ENCODE peak calls at places on chromosome 1, in nine cellular contexts. T is colonic mucosa, O is fibroblast of lung, L is non-pigmented ciliary epithelial cell, E is NCI-H345, S is mucosa of gallbladder, Y is NCI-H748 treated with DMSO at 0.1 percent for 48 hours, Z is pancreas, D is HCT116. P is an unnamed sample.

GRCh38 chr1:108117908-108118902 is 81.9 kb downstream of the SLC25A24 start:
- DNase-seq in T (no peak), S (no peak), E (no peak), Z (no peak), Y (no peak), L (no peak), D (no peak), O (peak), P (no peak)

GRCh38 chr1:207711285-207711684 is 40.6 kb upstream of the CD46 start:
- DNase-seq in Y (no peak), O (no peak), L (no peak), E (no peak), T (no peak), Z (peak), D (peak), S (no peak), P (peak)

GRCh38 chr1:66445492-66446181 is 88.3 kb upstream of the SGIP1 start:
- DNase-seq in D (no peak), E (no peak), Y (no peak), S (peak), T (no peak), L (no peak), O (no peak), Z (no peak), P (no peak)

GRCh38 chr1:75502776-75503175 is 108.1 kb downstream of the SLC44A5 start:
- DNase-seq in D (no peak), S (no peak), T (no peak), E (no peak), O (peak), Z (no peak), Y (no peak), L (peak), P (no peak)

GRCh38 chr1:5644281-5645134 is 347.7 kb downstream of the NPHP4 start:
- DNase-seq in Y (no peak), T (no peak), S (no peak), O (no peak), E (no peak), Z (no peak), L (no peak), D (no peak), P (no peak)

GRCh38 chr1:218755128-218755527 is 410.0 kb downstream of the TGFB2 start:
- DNase-seq in L (no peak), Y (no peak), D (no peak), Z (no peak), E (no peak), S (no peak), T (no peak), O (no peak), P (no peak)

GRCh38 chr1:89790592-89790991 is 30.2 kb upstream of the LRRC8D start:
- DNase-seq in D (no peak), Y (no peak), T (no peak), Z (no peak), E (no peak), S (no peak), O (no peak), L (no peak), P (no peak)

GRCh38 chr1:184395370-184395769 is 8.5 kb downstream of the C1orf21 start:
- DNase-seq in Z (no peak), L (no peak), T (no peak), E (no peak), Y (no peak), O (no peak), D (no peak), S (no peak), P (no peak)

GRCh38 chr1:175539986-175540385 is 203.4 kb downstream of the TNR start:
- DNase-seq in D (no peak), L (no peak), S (no peak), O (no peak), E (no peak), T (no peak), Z (no peak), Y (no peak), P (no peak)

GRCh38 chr1:8015036-8015808 is 10.9 kb downstream of the ERRFI1 start:
- DNase-seq in D (no peak), E (peak), S (peak), Z (no peak), L (peak), T (peak), Y (peak), O (peak), P (peak)

GRCh38 chr1:150537732-150538684 is 11.2 kb upstream of the ADAMTSL4 start:
- DNase-seq in T (no peak), E (no peak), Y (no peak), S (no peak), O (peak), L (peak), D (no peak), Z (no peak), P (peak)

GRCh38 chr1:55848906-55849305 is 633.7 kb upstream of the USP24 start:
- DNase-seq in O (peak), Y (no peak), Z (no peak), T (no peak), S (no peak), E (no peak), L (no peak), D (no peak), P (peak)

GRCh38 chr1:157966034-157966671 is 27.3 kb upstream of the KIRREL1 start:
- DNase-seq in T (peak), E (no peak), Z (peak), L (peak), O (peak), D (no peak), S (peak), Y (no peak), P (no peak)

GRCh38 chr1:98316286-98316685 is 345.2 kb upstream of the SNX7 start:
- DNase-seq in Z (no peak), O (peak), L (no peak), D (no peak), E (no peak), Y (no peak), T (no peak), S (no peak), P (no peak)

GRCh38 chr1:67741121-67741520 is 56.1 kb downstream of the GADD45A start:
- DNase-seq in D (no peak), S (no peak), E (no peak), O (no peak), L (no peak), Y (no peak), Z (peak), T (peak), P (no peak)

GRCh38 chr1:17976843-17977242 is 130.8 kb upstream of the IGSF21 start:
- DNase-seq in L (no peak), T (no peak), E (no peak), Y (no peak), S (no peak), O (no peak), Z (no peak), D (no peak), P (peak)

GRCh38 chr1:93607814-93608187 is 73.8 kb downstream of the BCAR3 start:
- DNase-seq in E (no peak), L (no peak), O (peak), T (no peak), D (no peak), S (no peak), Z (no peak), Y (no peak), P (no peak)

GRCh38 chr1:198121058-198121829 is 35.6 kb upstream of the NEK7 start:
- DNase-seq in O (peak), S (no peak), Y (no peak), T (no peak), L (peak), E (no peak), D (peak), Z (no peak), P (no peak)

GRCh38 chr1:91018006-91018405 is 3.8 kb downstream of the ZNF644 start:
- DNase-seq in Z (no peak), T (no peak), L (no peak), D (no peak), S (no peak), Y (no peak), O (no peak), E (no peak), P (no peak)

GRCh38 chr1:197774691-197775281 is 494 bp downstream of the DENND1B start:
- DNase-seq in S (peak), T (peak), L (no peak), D (no peak), E (peak), Y (no peak), Z (peak), O (peak), P (peak)

GRCh38 chr1:167057297-167057688 is 32.9 kb downstream of the GPA33 start:
- DNase-seq in O (peak), L (no peak), D (peak), Z (peak), T (no peak), E (peak), S (no peak), Y (peak), P (peak)

GRCh38 chr1:210259496-210259895 is 26.9 kb downstream of the SERTAD4 start:
- DNase-seq in O (peak), S (no peak), L (no peak), T (no peak), Z (no peak), Y (no peak), D (no peak), E (no peak), P (no peak)

GRCh38 chr1:181318858-181319235 is 164.5 kb upstream of the CACNA1E start:
- DNase-seq in T (no peak), E (no peak), D (no peak), S (no peak), L (no peak), Z (no peak), O (peak), Y (no peak), P (no peak)

GRCh38 chr1:3372317-3372716 is 82.1 kb upstream of the ARHGEF16 start:
- DNase-seq in Y (no peak), O (no peak), Z (no peak), S (no peak), D (no peak), T (no peak), E (no peak), L (no peak), P (no peak)

GRCh38 chr1:36606908-36607651 is 124.4 kb upstream of the CSF3R start:
- DNase-seq in Z (no peak), S (no peak), D (no peak), O (no peak), E (no peak), Y (no peak), L (no peak), T (no peak), P (no peak)

GRCh38 chr1:241518447-241519307 is 878 bp downstream of the FH start:
- DNase-seq in O (peak), D (no peak), T (peak), S (no peak), L (no peak), Z (no peak), Y (no peak), E (peak), P (no peak)

GRCh38 chr1:212213754-212214153 is 71.5 kb upstream of the PPP2R5A start:
- DNase-seq in O (no peak), S (no peak), T (peak), D (no peak), E (no peak), Z (no peak), L (no peak), Y (no peak), P (no peak)

GRCh38 chr1:32334864-32335618 is 992 bp downstream of the MARCKSL1 start:
- DNase-seq in L (no peak), D (no peak), T (peak), O (peak), E (peak), Y (no peak), Z (peak), S (no peak), P (peak)

GRCh38 chr1:68496680-68497357 is at the start of gene DEPDC1:
- DNase-seq in E (peak), Y (peak), S (peak), O (peak), T (peak), L (peak), D (peak), Z (peak), P (peak)

GRCh38 chr1:95003433-95003738 is 69.4 kb downstream of the ALG14 start:
- DNase-seq in Y (no peak), L (no peak), O (peak), S (no peak), Z (no peak), T (no peak), D (no peak), E (no peak), P (no peak)

GRCh38 chr1:204572923-204573562 is 56.8 kb downstream of the MDM4 start:
- DNase-seq in Y (no peak), E (no peak), S (no peak), Z (no peak), D (no peak), O (no peak), T (no peak), L (no peak), P (no peak)

GRCh38 chr1:1397839-1398523 is 1.2 kb downstream of the CCNL2 start:
- DNase-seq in E (no peak), T (no peak), D (no peak), S (no peak), Z (no peak), L (no peak), O (peak), Y (no peak), P (peak)

GRCh38 chr1:161061419-161061818 is 8.3 kb downstream of the ARHGAP30 start:
- DNase-seq in Y (no peak), E (no peak), O (no peak), S (no peak), L (no peak), T (no peak), D (no peak), Z (no peak), P (no peak)

GRCh38 chr1:92538413-92539061 is 51.8 kb upstream of the GFI1 start:
- DNase-seq in S (no peak), D (no peak), Z (no peak), E (no peak), T (no peak), L (no peak), Y (no peak), O (peak), P (no peak)